ENCODE peak calls at places on chromosomes 4 and X, in six cellular contexts. B is cardiac muscle cell, T is H9, P is MCF 10A, M is lower lobe of right lung, I is T-helper 9 cell. D is an unnamed sample.

GRCh38 chr4:73723029-73723428 is 17.3 kb upstream of the CXCL8 start:
- DNase-seq in B (no peak), T (no peak), P (peak), M (no peak), I (no peak), D (no peak)

GRCh38 chr4:123503698-123504389 is 107.2 kb downstream of the SPRY1 start:
- DNase-seq in B (no peak), T (no peak), P (no peak), M (no peak), I (no peak), D (no peak)

GRCh38 chrX:8971116-8971515 is 62.8 kb downstream of the FAM9B start:
- DNase-seq in B (peak), T (no peak), P (peak), M (no peak), I (no peak), D (no peak)

GRCh38 chrX:29071525-29071924 is 484.3 kb downstream of the IL1RAPL1 start:
- DNase-seq in B (no peak), T (no peak), P (no peak), M (no peak), I (no peak), D (no peak)

GRCh38 chrX:85244411-85245210 is 820 bp downstream of the ZNF711 start:
- DNase-seq in B (peak), T (no peak), P (no peak), M (peak), I (no peak), D (peak)

GRCh38 chr4:138028923-138029322 is 213.2 kb downstream of the SLC7A11 start:
- DNase-seq in B (no peak), T (no peak), P (no peak), M (no peak), I (no peak), D (no peak)

GRCh38 chrX:140917354-140918115 is 84.9 kb upstream of the SPANXB1 start:
- DNase-seq in B (peak), T (no peak), P (no peak), M (no peak), I (no peak), D (no peak)

GRCh38 chr4:21177092-21177491 is 476.8 kb downstream of the PACRGL start:
- DNase-seq in B (no peak), T (no peak), P (no peak), M (no peak), I (no peak), D (no peak)

GRCh38 chr4:106496066-106496465 is 127.5 kb upstream of the GIMD1 start:
- DNase-seq in B (no peak), T (no peak), P (no peak), M (no peak), I (no peak), D (no peak)

GRCh38 chrX:8636442-8636841 is 95.5 kb downstream of the ANOS1 start:
- DNase-seq in B (no peak), T (no peak), P (no peak), M (no peak), I (no peak), D (no peak)

GRCh38 chr4:15658136-15658535 is 3.0 kb upstream of the FBXL5 start:
- DNase-seq in B (no peak), T (no peak), P (no peak), M (no peak), I (no peak), D (no peak)

GRCh38 chr4:17687237-17687857 is 72.9 kb downstream of the MED28 start:
- DNase-seq in B (no peak), T (no peak), P (no peak), M (no peak), I (no peak), D (no peak)

GRCh38 chr4:185708348-185708747 is 103.6 kb downstream of the SORBS2 start:
- DNase-seq in B (peak), T (no peak), P (peak), M (no peak), I (no peak), D (no peak)

GRCh38 chr4:4225915-4226605 is 669 bp downstream of the OTOP1 start:
- DNase-seq in B (peak), T (peak), P (no peak), M (no peak), I (no peak), D (no peak)

GRCh38 chr4:155973639-155974475 is 20.2 kb upstream of the CTSO start:
- DNase-seq in B (peak), T (no peak), P (no peak), M (no peak), I (no peak), D (no peak)

GRCh38 chr4:128716325-128716724 is 93.2 kb upstream of the JADE1 start:
- DNase-seq in B (no peak), T (no peak), P (no peak), M (no peak), I (no peak), D (no peak)

GRCh38 chrX:117707948-117708743 is 408.5 kb downstream of the KLHL13 start:
- DNase-seq in B (no peak), T (no peak), P (no peak), M (no peak), I (no peak), D (no peak)

GRCh38 chrX:2863646-2864045 is 34.9 kb downstream of the GYG2 start:
- DNase-seq in B (peak), T (peak), P (no peak), M (no peak), I (no peak), D (no peak)